ENCODE peak calls at places on chromosomes 4 and X, in nine cellular contexts. V is tibial artery, E is Calu3, Q is prostate gland, A is AG09309, U is endothelial cell, S is fibroblast of pulmonary artery, Z is SK-N-SH, M is WTC11. C is an unnamed sample.

GRCh38 chr4:122772311-122772710 is 39.8 kb downstream of the BBS12 start:
- DNase-seq in V (no peak), E (no peak), Q (no peak), A (no peak), U (no peak), S (peak; percentile 58), Z (no peak), M (no peak), C (no peak)

GRCh38 chr4:7154351-7154981 is 37.9 kb upstream of the SORCS2 start:
- DNase-seq in V (no peak), E (no peak), Q (no peak), A (no peak), U (no peak), S (no peak), Z (no peak), M (no peak), C (peak; percentile 56)

GRCh38 chr4:8721621-8722020 is 129.1 kb downstream of the CPZ start:
- DNase-seq in V (peak; percentile 27), E (no peak), Q (no peak), A (no peak), U (no peak), S (no peak), Z (no peak), M (peak; percentile 1), C (no peak)

GRCh38 chr4:27084685-27085356 is 224.2 kb downstream of the STIM2 start:
- DNase-seq in V (no peak), E (no peak), Q (peak; percentile 22), A (no peak), U (peak; percentile 46), S (peak; percentile 14), Z (peak; percentile 52), M (peak; percentile 66), C (no peak)

GRCh38 chrX:25600776-25601175 is 537.4 kb upstream of the MAGEB18 start:
- DNase-seq in V (no peak), E (no peak), Q (no peak), A (no peak), U (no peak), S (peak; percentile 75), Z (no peak), M (no peak), C (no peak)

GRCh38 chr4:107666134-107666533 is 53.9 kb downstream of the PAPSS1 start:
- DNase-seq in V (no peak), E (no peak), Q (no peak), A (no peak), U (no peak), S (peak; percentile 71), Z (peak; percentile 2), M (no peak), C (no peak)

GRCh38 chrX:20427173-20427770 is 160.6 kb upstream of the RPS6KA3 start:
- DNase-seq in V (no peak), E (no peak), Q (no peak), A (no peak), U (no peak), S (no peak), Z (no peak), M (no peak), C (no peak)

GRCh38 chr4:15355464-15355863 is 72.4 kb upstream of the C1QTNF7 start:
- DNase-seq in V (no peak), E (no peak), Q (no peak), A (no peak), U (no peak), S (no peak), Z (no peak), M (no peak), C (no peak)

GRCh38 chr4:184503869-184504300 is 29.5 kb upstream of the IRF2 start:
- DNase-seq in V (no peak), E (no peak), Q (no peak), A (no peak), U (no peak), S (peak; percentile 10), Z (no peak), M (no peak), C (no peak)

GRCh38 chr4:129233691-129234090 is 137.7 kb downstream of the C4orf33 start:
- DNase-seq in V (no peak), E (no peak), Q (no peak), A (no peak), U (no peak), S (no peak), Z (no peak), M (no peak), C (no peak)

GRCh38 chr4:146524663-146525062 is 2.9 kb upstream of the SLC10A7 start:
- DNase-seq in V (no peak), E (no peak), Q (no peak), A (no peak), U (no peak), S (no peak), Z (no peak), M (no peak), C (no peak)

GRCh38 chr4:140427919-140428471 is 547 bp upstream of the CLGN start:
- DNase-seq in V (no peak), E (no peak), Q (no peak), A (no peak), U (no peak), S (peak; percentile 4), Z (no peak), M (no peak), C (no peak)

GRCh38 chrX:77167993-77168392 is 279.2 kb upstream of the FGF16 start:
- DNase-seq in V (peak; percentile 82), E (no peak), Q (no peak), A (no peak), U (no peak), S (peak; percentile 50), Z (no peak), M (no peak), C (no peak)
- TF ChIP-seq CTCF in V (no peak), E (no peak), Q (no peak), A (no peak), U (no peak), S (no peak), Z (no peak), M (no peak), C (no peak)

GRCh38 chr4:2714071-2714770 is 41.9 kb downstream of the TNIP2 start:
- DNase-seq in V (peak; percentile 51), E (no peak), Q (no peak), A (no peak), U (no peak), S (peak; percentile 91), Z (peak; percentile 62), M (no peak), C (no peak)

GRCh38 chr4:2714918-2715317 is 41.2 kb downstream of the TNIP2 start:
- DNase-seq in V (no peak), E (no peak), Q (no peak), A (no peak), U (no peak), S (peak; percentile 55), Z (no peak), M (no peak), C (no peak)

GRCh38 chr4:2713337-2713736 is 42.8 kb downstream of the TNIP2 start:
- DNase-seq in V (peak; percentile 21), E (no peak), Q (no peak), A (no peak), U (no peak), S (no peak), Z (no peak), M (no peak), C (no peak)

GRCh38 chr4:2715426-2715825 is 40.7 kb downstream of the TNIP2 start:
- DNase-seq in V (no peak), E (no peak), Q (no peak), A (no peak), U (no peak), S (no peak), Z (no peak), M (no peak), C (no peak)

GRCh38 chr4:2712261-2712842 is 43.8 kb downstream of the TNIP2 start:
- DNase-seq in V (peak; percentile 19), E (no peak), Q (no peak), A (no peak), U (peak; percentile 33), S (peak; percentile 46), Z (no peak), M (no peak), C (no peak)
- TF ChIP-seq CTCF in V (no peak), E (no peak), Q (no peak), A (peak; percentile 17), U (peak; percentile 20), S (peak; percentile 30), Z (peak; percentile 16), M (no peak), C (no peak)

DNA sequence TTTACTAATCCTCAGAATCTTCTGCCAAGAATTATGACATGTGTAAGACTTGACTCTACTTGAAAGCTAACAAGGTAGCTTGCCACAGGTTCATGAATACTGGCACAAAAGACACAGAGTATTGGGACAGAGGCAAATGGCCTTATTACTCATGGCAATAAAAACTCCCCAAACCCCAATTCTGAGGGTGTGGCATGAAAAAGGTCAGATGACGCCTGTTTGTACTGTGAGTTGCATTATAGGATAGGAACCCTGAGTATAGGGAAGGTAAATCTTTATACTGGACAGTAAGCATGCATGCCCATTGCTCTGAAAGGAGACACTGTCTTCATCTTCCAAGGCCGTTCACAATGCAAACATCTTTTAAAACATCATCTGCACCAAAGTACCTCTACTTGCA is 600.0 kb downstream of the IL1RAPL1 start:
- DNase-seq in V (no peak), E (no peak), Q (no peak), A (no peak), U (no peak), S (no peak), Z (no peak), M (no peak), C (no peak)
- TF ChIP-seq CTCF in V (no peak), E (no peak), Q (no peak), A (no peak), U (no peak), S (no peak), Z (no peak), M (no peak), C (no peak)

GRCh38 chr4:61200991-61201526 is 933 bp downstream of the ADGRL3 start:
- DNase-seq in V (no peak), E (peak; percentile 12), Q (no peak), A (no peak), U (peak; percentile 39), S (peak; percentile 42), Z (peak; percentile 56), M (peak; percentile 36), C (no peak)

GRCh38 chr4:61202638-61203495 is 2.7 kb downstream of the ADGRL3 start:
- DNase-seq in V (no peak), E (peak; percentile 4), Q (no peak), A (no peak), U (peak; percentile 22), S (peak; percentile 11), Z (peak; percentile 32), M (peak; percentile 31), C (no peak)

GRCh38 chr4:61202100-61202637 is 2.0 kb downstream of the ADGRL3 start:
- DNase-seq in V (peak; percentile 68), E (peak; percentile 2), Q (no peak), A (no peak), U (peak; percentile 39), S (peak; percentile 12), Z (peak; percentile 60), M (peak; percentile 49), C (no peak)

GRCh38 chr4:61200195-61200990 is at the start of gene ADGRL3:
- DNase-seq in V (peak; percentile 68), E (peak; percentile 6), Q (no peak), A (no peak), U (peak; percentile 75), S (peak; percentile 42), Z (peak; percentile 81), M (peak; percentile 84), C (no peak)

DNA sequence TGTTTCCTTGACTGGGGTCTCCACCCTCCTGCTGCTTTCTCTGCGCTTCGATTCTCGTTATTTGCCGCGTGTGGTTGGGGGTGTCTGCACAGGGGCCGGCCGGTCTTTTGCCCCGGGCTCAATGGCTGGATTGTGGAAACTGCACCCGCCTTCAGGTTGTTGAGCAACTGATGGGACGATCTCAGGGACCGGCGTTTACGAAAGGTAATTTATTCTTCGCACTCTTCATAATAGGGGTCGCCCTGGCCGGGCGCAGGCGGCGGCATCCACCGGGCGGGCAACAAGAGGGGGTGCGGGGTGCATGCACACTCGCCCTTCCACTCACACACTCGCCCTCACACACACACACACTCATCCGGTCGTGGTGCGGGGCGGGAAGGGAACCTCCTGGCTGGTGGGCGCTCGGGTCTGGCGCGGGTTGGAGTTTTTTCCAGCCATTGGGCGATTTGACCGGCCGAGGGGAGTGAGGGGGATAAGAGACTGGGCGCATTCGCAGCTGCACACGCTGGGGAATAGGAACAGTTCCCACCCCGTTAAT is 1.5 kb downstream of the ADGRL3 start:
- DNase-seq in V (no peak), E (peak; percentile 1), Q (no peak), A (no peak), U (peak; percentile 30), S (peak; percentile 2), Z (peak; percentile 50), M (no peak), C (no peak)
- TF ChIP-seq CTCF in V (no peak), E (no peak), Q (no peak), A (no peak), U (no peak), S (no peak), Z (no peak), M (no peak), C (no peak)